ENCODE peak calls at places on chromosomes 2 and 18, in six cellular contexts. J is left ventricle myocardium inferior, C is tibial artery, R is colonic mucosa, V is AG04450, Y is uterus. E is an unnamed sample. For H3K27me3, the result is how much of the 10 kb centered on the place peaks cover.

GRCh38 chr2:203951366-203951902 is 14.9 kb downstream of the ICOS start:
- DNase-seq in V (no peak), Y (no peak), R (no peak), C (no peak), J (no peak), E (no peak)

GRCh38 chr2:241443486-241444223 is 64.7 kb downstream of the STK25 start:
- DNase-seq in J (peak), R (peak), C (no peak), V (no peak), Y (no peak), E (no peak)

GRCh38 chr2:75311993-75312392 is 112.7 kb upstream of the TACR1 start:
- DNase-seq in J (no peak), Y (no peak), V (no peak), R (no peak), C (no peak), E (no peak)

GRCh38 chr2:206154197-206154596 is 5.0 kb downstream of the NDUFS1 start:
- DNase-seq in J (no peak), V (no peak), R (no peak), Y (no peak), C (no peak), E (no peak)

GRCh38 chr2:43945439-43945838 is 50.4 kb downstream of the LRPPRC start:
- DNase-seq in C (no peak), Y (no peak), V (no peak), J (no peak), R (no peak), E (no peak)

GRCh38 chr2:240905176-240905781 is 857 bp upstream of the CROCC2 start:
- DNase-seq in V (no peak), C (no peak), R (no peak), Y (no peak), J (no peak), E (peak)

GRCh38 chr18:46278481-46279465 is 174.6 kb downstream of the HAUS1 start:
- DNase-seq in Y (no peak), V (peak), C (no peak), R (no peak), J (no peak), E (no peak)

GRCh38 chr2:45274190-45274926 is 265.1 kb upstream of the SIX2 start:
- DNase-seq in C (no peak), Y (no peak), V (no peak), J (no peak), R (no peak), E (no peak)

GRCh38 chr2:7950035-7950612 is 731.7 kb upstream of the ID2 start:
- DNase-seq in Y (no peak), C (peak), R (no peak), J (no peak), V (no peak), E (no peak)

GRCh38 chr18:42310956-42311355 is 355.9 kb downstream of the PIK3C3 start:
- DNase-seq in Y (no peak), R (no peak), C (no peak), V (no peak), J (peak), E (peak)

GRCh38 chr18:43625582-43625981 is 348.3 kb upstream of the SYT4 start:
- DNase-seq in J (no peak), Y (no peak), V (no peak), C (no peak), R (no peak), E (no peak)

GRCh38 chr2:32798841-32799240 is 147.9 kb upstream of the LTBP1 start:
- DNase-seq in Y (no peak), V (peak), C (no peak), R (no peak), J (no peak), E (no peak)

GRCh38 chr18:76619342-76620315 is 124.6 kb upstream of the ZNF516 start:
- DNase-seq in V (no peak), Y (peak), C (peak), J (peak), R (peak), E (peak)

GRCh38 chr2:26563686-26564085 is 77.5 kb downstream of the CIB4 start:
- DNase-seq in J (no peak), Y (no peak), V (no peak), R (no peak), C (peak), E (no peak)

GRCh38 chr2:26560892-26561291 is 80.3 kb downstream of the CIB4 start:
- DNase-seq in Y (no peak), R (no peak), C (no peak), J (no peak), V (no peak), E (no peak)

GRCh38 chr2:26561376-26561775 is 79.8 kb downstream of the CIB4 start:
- DNase-seq in C (peak), J (no peak), V (no peak), Y (no peak), R (no peak), E (no peak)

GRCh38 chr2:26562811-26563645 is 78.1 kb downstream of the CIB4 start:
- DNase-seq in J (no peak), R (peak), V (no peak), C (peak), Y (no peak), E (no peak)

GRCh38 chr2:26561918-26562810 is 79.0 kb downstream of the CIB4 start:
- DNase-seq in V (no peak), C (peak), Y (no peak), R (peak), J (peak), E (peak)
- TF ChIP-seq CTCF in V (peak), C (no peak), Y (no peak), R (no peak), J (peak), E (peak)

DNA sequence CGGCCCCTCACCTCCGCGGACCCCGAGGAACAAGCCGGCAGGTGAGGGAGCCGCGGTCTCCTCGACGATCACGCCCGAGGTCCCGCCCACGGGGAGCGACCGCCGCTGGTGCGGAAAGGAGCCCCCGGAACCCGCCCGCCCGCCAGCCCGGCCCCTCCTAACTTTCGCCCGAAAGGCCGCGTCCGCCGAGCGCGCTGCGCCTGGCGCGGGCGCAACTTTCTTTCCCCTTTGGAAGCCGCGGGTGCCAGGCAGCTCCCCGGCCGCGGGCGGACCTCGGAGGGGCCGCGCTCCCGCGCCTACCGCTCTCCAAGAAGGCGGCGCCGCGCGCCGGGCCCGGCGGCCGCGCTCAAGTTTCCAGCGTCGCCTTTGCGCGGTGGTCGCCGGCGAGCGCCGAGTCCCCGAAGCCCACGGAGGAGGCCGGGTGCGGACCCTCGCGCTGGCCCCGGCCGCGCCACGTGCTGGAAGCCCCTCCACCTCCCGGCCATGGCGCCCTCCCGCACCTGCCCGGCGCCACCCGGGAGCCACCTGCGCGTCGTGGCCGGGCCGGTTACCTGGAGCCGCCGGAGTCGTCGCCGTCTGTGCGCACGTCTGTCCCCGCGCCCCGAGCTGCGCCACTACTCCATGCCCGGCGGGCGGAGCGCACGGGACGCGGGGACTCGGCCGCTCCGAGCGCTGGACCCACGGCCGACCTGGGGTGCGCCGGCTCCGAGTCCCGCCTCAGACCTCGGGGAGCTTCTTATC is at the start of gene ALKAL2:
- DNase-seq in J (no peak), Y (peak), R (no peak), C (no peak), V (no peak), E (peak)
- H3K27me3 ChIP-seq in J (half or more), Y (under half), R (under half), C (under half), V (under half), E (under half)

GRCh38 chr18:36152781-36153180 is 23.1 kb downstream of the ELP2 start:
- DNase-seq in J (no peak), C (no peak), Y (no peak), R (no peak), V (no peak), E (no peak)
- H3K4me3 ChIP-seq in J (no peak), C (no peak), Y (no peak), R (no peak), V (no peak), E (no peak)

GRCh38 chr2:142165790-142166189 is 35.0 kb upstream of the LRP1B start:
- DNase-seq in C (no peak), Y (no peak), J (no peak), V (peak), R (no peak), E (no peak)
- TF ChIP-seq CTCF in C (no peak), Y (no peak), J (peak), V (peak), R (no peak), E (no peak)

DNA sequence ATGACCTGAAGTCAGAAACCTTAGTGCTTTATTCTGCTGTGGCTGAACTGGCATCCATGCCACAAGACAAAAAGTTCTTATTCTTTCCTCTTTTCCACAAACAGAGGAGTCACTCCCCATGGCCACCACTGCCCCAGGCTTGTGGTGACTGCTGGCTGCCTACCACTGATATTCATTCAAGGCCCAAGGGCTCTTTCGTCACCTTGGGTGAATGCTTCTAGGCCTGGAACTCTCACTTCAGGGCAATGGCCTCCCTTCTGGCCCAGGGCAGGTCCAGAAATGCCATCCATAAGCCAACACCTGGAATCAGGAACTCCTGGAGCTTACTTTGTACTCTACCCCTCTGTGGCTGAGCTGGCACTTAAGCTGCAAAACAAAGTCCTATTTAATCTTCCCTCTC is 109.8 kb downstream of the NAT8 start:
- DNase-seq in J (no peak), Y (no peak), C (no peak), R (no peak), V (no peak), E (no peak)
- H3K27me3 ChIP-seq in J (under half), Y (under half), C (under half), R (under half), V (under half), E (under half)